ENCODE peak calls at places on chromosomes 4 and X, in five cellular contexts. R is HT1080; B is HEK293T; A is stimulated activated CD4-positive, alpha-beta T cell treated with anti-CD3 and anti-CD28 coated beads, Interleukin-15, amount 100 ng/mL, for 1 hour; I is lower leg skin. W is an unnamed sample.

GRCh38 chr4:41212221-41213203 is 1.8 kb downstream of the APBB2 start:
- DNase-seq in R (peak), B (peak), A (no peak), I (peak), W (no peak)

GRCh38 chrX:74420194-74421035 is 878 bp upstream of the SLC16A2 start:
- DNase-seq in R (peak), B (peak), A (no peak), I (peak), W (peak)

GRCh38 chr4:147714575-147715401 is 17.1 kb upstream of the ARHGAP10 start:
- DNase-seq in R (peak), B (no peak), A (no peak), I (peak), W (peak)

GRCh38 chr4:1213336-1213995 is 35.5 kb downstream of the CTBP1 start:
- DNase-seq in R (no peak), B (no peak), A (no peak), I (no peak), W (peak)

GRCh38 chr4:67886281-67886680 is 2.5 kb upstream of the TMPRSS11D start:
- DNase-seq in R (peak), B (no peak), A (no peak), I (no peak), W (no peak)

GRCh38 chr4:157303471-157303960 is 83.0 kb downstream of the GRIA2 start:
- DNase-seq in R (no peak), B (no peak), A (no peak), I (no peak), W (no peak)

GRCh38 chr4:15186149-15186548 is 183.9 kb downstream of the CPEB2 start:
- DNase-seq in R (peak), B (no peak), A (no peak), I (no peak), W (no peak)

GRCh38 chrX:121641560-121641959 is 594.1 kb downstream of the GLUD2 start:
- DNase-seq in R (peak), B (no peak), A (no peak), I (no peak), W (no peak)

GRCh38 chr4:24794916-24795665 is at the start of gene SOD3:
- DNase-seq in R (peak), B (no peak), A (no peak), I (peak), W (peak)

GRCh38 chr4:113641025-113641431 is 120.5 kb downstream of the CAMK2D start:
- DNase-seq in R (no peak), B (no peak), A (no peak), I (no peak), W (no peak)

GRCh38 chr4:159547645-159548308 is 444.9 kb downstream of the RAPGEF2 start:
- DNase-seq in R (peak), B (no peak), A (no peak), I (no peak), W (no peak)

GRCh38 chr4:105937759-105938158 is 42.5 kb downstream of the NPNT start:
- DNase-seq in R (no peak), B (no peak), A (no peak), I (no peak), W (no peak)

GRCh38 chr4:153834901-153835300 is 46.0 kb upstream of the SFRP2 start:
- DNase-seq in R (no peak), B (no peak), A (no peak), I (no peak), W (no peak)

GRCh38 chr4:165874799-165875371 is 1.8 kb downstream of the TLL1 start:
- DNase-seq in R (no peak), B (peak), A (no peak), I (peak), W (peak)

GRCh38 chr4:180449395-180449956 is 1793.7 kb upstream of the TENM3 start:
- DNase-seq in R (peak), B (peak), A (no peak), I (no peak), W (no peak)

GRCh38 chr4:91497892-91498291 is 805.9 kb upstream of the GRID2 start:
- DNase-seq in R (no peak), B (no peak), A (no peak), I (no peak), W (no peak)

GRCh38 chrX:39690541-39691415 is 407.0 kb downstream of the BCOR start:
- DNase-seq in R (no peak), B (no peak), A (no peak), I (no peak), W (no peak)

GRCh38 chr4:122469457-122469856 is 12.9 kb upstream of the IL2 start:
- DNase-seq in R (no peak), B (no peak), A (no peak), I (no peak), W (no peak)

GRCh38 chr4:172980178-172980577 is 188.4 kb upstream of the GALNT7 start:
- DNase-seq in R (no peak), B (no peak), A (no peak), I (no peak), W (no peak)

GRCh38 chr4:107896158-107896645 is 35.1 kb upstream of the CYP2U1 start:
- DNase-seq in R (peak), B (no peak), A (no peak), I (no peak), W (no peak)

GRCh38 chr4:121360496-121360895 is 20.3 kb downstream of the QRFPR start:
- DNase-seq in R (peak), B (no peak), A (no peak), I (no peak), W (no peak)

GRCh38 chrX:154748712-154749339 is 2.1 kb downstream of the GAB3 start:
- DNase-seq in R (peak), B (peak), A (no peak), I (peak), W (no peak)

GRCh38 chr4:76546282-76547166 is 111.5 kb downstream of the SHROOM3 start:
- DNase-seq in R (peak), B (no peak), A (no peak), I (no peak), W (no peak)

GRCh38 chr4:140018931-140019618 is 134.9 kb downstream of the MAML3 start:
- DNase-seq in R (no peak), B (no peak), A (no peak), I (no peak), W (no peak)

GRCh38 chr4:40949701-40950100 is 199.9 kb downstream of the NSUN7 start:
- DNase-seq in R (no peak), B (no peak), A (no peak), I (no peak), W (no peak)

GRCh38 chr4:122412547-122412946 is 33.7 kb downstream of the ADAD1 start:
- DNase-seq in R (peak), B (no peak), A (no peak), I (no peak), W (no peak)

GRCh38 chrX:73913580-73913979 is 350.6 kb downstream of the CHIC1 start:
- DNase-seq in R (no peak), B (peak), A (no peak), I (no peak), W (no peak)

GRCh38 chrX:103805860-103806259 is 26.2 kb downstream of the RAB9B start:
- DNase-seq in R (no peak), B (no peak), A (no peak), I (no peak), W (no peak)

GRCh38 chrX:111490683-111491082 is 20.8 kb upstream of the SERTM2 start:
- DNase-seq in R (no peak), B (no peak), A (no peak), I (no peak), W (no peak)

GRCh38 chr4:31261632-31262031 is 541.5 kb downstream of the PCDH7 start:
- DNase-seq in R (no peak), B (no peak), A (no peak), I (no peak), W (no peak)

GRCh38 chr4:115927382-115927781 is 814.0 kb upstream of the NDST4 start:
- DNase-seq in R (no peak), B (no peak), A (no peak), I (no peak), W (no peak)

GRCh38 chrX:40152706-40153334 is 55.1 kb upstream of the BCOR start:
- DNase-seq in R (no peak), B (no peak), A (no peak), I (no peak), W (peak)

GRCh38 chr4:1567808-1568581 is 116.1 kb downstream of the FAM53A start:
- DNase-seq in R (no peak), B (no peak), A (no peak), I (no peak), W (peak)

GRCh38 chr4:101806914-101807313 is 16.4 kb downstream of the BANK1 start:
- DNase-seq in R (no peak), B (peak), A (no peak), I (no peak), W (no peak)

GRCh38 chr4:101693842-101694398 is 96.6 kb upstream of the BANK1 start:
- DNase-seq in R (no peak), B (no peak), A (no peak), I (no peak), W (no peak)

GRCh38 chr4:13918110-13918509 is 290.6 kb upstream of the BOD1L1 start:
- DNase-seq in R (peak), B (no peak), A (no peak), I (peak), W (no peak)

W was measured in psoas muscle.